ENCODE peak calls at places on chromosome 20, in seven cellular contexts. M, F, R, D, B, S and X are unnamed samples.
A peak's percentile ranks its signal among the peaks of the same experiment; 100 is the strongest.

GRCh38 chr20:41181567-41181966 is 44.2 kb downstream of the PLCG1 start:
- DNase-seq in M (no peak), F (peak; percentile 18), R (no peak), D (no peak), B (no peak), S (peak; percentile 69), X (peak; percentile 41)

GRCh38 chr20:49237531-49237930 is 18.3 kb downstream of the DDX27 start:
- DNase-seq in M (no peak), F (no peak), R (no peak), D (no peak), B (no peak), S (no peak), X (no peak)

GRCh38 chr20:2519115-2519815 is 10.6 kb upstream of the ZNF343 start:
- DNase-seq in M (no peak), F (no peak), R (no peak), D (no peak), B (no peak), S (no peak), X (no peak)

GRCh38 chr20:56460459-56460858 is 8.0 kb upstream of the RTF2 start:
- DNase-seq in M (no peak), F (no peak), R (no peak), D (no peak), B (no peak), S (no peak), X (no peak)

GRCh38 chr20:1618479-1618878 is 1.3 kb downstream of the SIRPB1 start:
- DNase-seq in M (no peak), F (no peak), R (no peak), D (no peak), B (no peak), S (no peak), X (no peak)

GRCh38 chr20:14334306-14334930 is 3.0 kb downstream of the FLRT3 start:
- DNase-seq in M (peak; percentile 61), F (peak; percentile 47), R (no peak), D (peak; percentile 5), B (no peak), S (no peak), X (peak; percentile 59)

GRCh38 chr20:54601831-54602515 is 126.6 kb downstream of the DOK5 start:
- DNase-seq in M (no peak), F (no peak), R (no peak), D (no peak), B (no peak), S (no peak), X (no peak)

GRCh38 chr20:63567132-63567381 is 7.0 kb downstream of the HELZ2 start:
- DNase-seq in M (no peak), F (no peak), R (no peak), D (no peak), B (no peak), S (no peak), X (no peak)

GRCh38 chr20:58623579-58624473 is 27.3 kb upstream of the STX16 start:
- DNase-seq in M (no peak), F (no peak), R (peak; percentile 33), D (peak; percentile 98), B (no peak), S (peak; percentile 100), X (no peak)

GRCh38 chr20:21936720-21937380 is 231.4 kb downstream of the PAX1 start:
- DNase-seq in M (no peak), F (no peak), R (no peak), D (no peak), B (no peak), S (no peak), X (no peak)

GRCh38 chr20:48772183-48772976 is 55.4 kb downstream of the PREX1 start:
- DNase-seq in M (peak; percentile 73), F (peak; percentile 42), R (peak; percentile 40), D (no peak), B (no peak), S (no peak), X (peak; percentile 16)